ENCODE peak calls at places on chromosomes 12 and 14, in ten cellular contexts. B is nephron progenitor cell, V is foreskin fibroblast, T is heart left ventricle, Z is tibial artery, S is left ventricle myocardium inferior, R is mesothelial cell of epicardium, X is HFF-Myc, W is BJ, O is coronary artery. F is an unnamed sample.

GRCh38 chr12:120439646-120440247 is 1.8 kb downstream of the COX6A1 start:
- DNase-seq in O (no peak), X (peak), V (peak), R (peak), T (no peak), B (peak), Z (no peak), S (peak), W (no peak), F (no peak)

GRCh38 chr12:47088021-47088944 is 8.5 kb upstream of the AMIGO2 start:
- DNase-seq in Z (no peak), O (no peak), V (peak), B (no peak), X (no peak), W (no peak), S (no peak), R (no peak), T (no peak), F (no peak)

GRCh38 chr14:98623806-98624430 is 648.1 kb downstream of the BCL11B start:
- DNase-seq in V (no peak), X (no peak), S (no peak), O (no peak), W (no peak), B (no peak), R (no peak), Z (no peak), T (no peak), F (no peak)

GRCh38 chr14:103207404-103208072 is 84.3 kb downstream of the TNFAIP2 start:
- DNase-seq in X (no peak), W (no peak), R (no peak), Z (no peak), V (peak), B (peak), S (peak), T (peak), O (no peak), F (no peak)

GRCh38 chr12:107593713-107594381 is 91.8 kb upstream of the PWP1 start:
- DNase-seq in Z (no peak), T (no peak), S (no peak), V (no peak), X (no peak), O (no peak), W (no peak), R (no peak), B (no peak), F (no peak)

GRCh38 chr14:71416392-71416791 is 509.1 kb downstream of the PCNX1 start:
- DNase-seq in T (no peak), O (no peak), B (no peak), Z (no peak), W (no peak), S (no peak), V (no peak), R (no peak), X (no peak), F (no peak)

GRCh38 chr12:48078901-48079300 is 27.0 kb downstream of the SENP1 start:
- DNase-seq in W (no peak), B (no peak), V (peak), T (no peak), X (no peak), S (no peak), Z (no peak), O (no peak), R (no peak), F (no peak)

GRCh38 chr12:118704517-118704916 is 276.8 kb upstream of the SRRM4 start:
- DNase-seq in B (no peak), V (no peak), R (no peak), Z (no peak), T (no peak), S (no peak), W (no peak), O (no peak), X (no peak), F (no peak)

GRCh38 chr12:116582610-116583009 is 23.4 kb downstream of the MAP1LC3B2 start:
- DNase-seq in X (no peak), W (no peak), B (no peak), T (peak), S (peak), Z (no peak), R (no peak), O (no peak), V (no peak), F (no peak)

GRCh38 chr12:64837427-64837826 is 13.0 kb downstream of the TBC1D30 start:
- DNase-seq in R (no peak), T (no peak), O (no peak), Z (no peak), V (no peak), W (no peak), S (no peak), B (no peak), X (no peak), F (no peak)

GRCh38 chr12:117975006-117975405 is 6.2 kb upstream of the KSR2 start:
- DNase-seq in T (no peak), R (no peak), Z (no peak), W (no peak), V (no peak), X (no peak), O (no peak), B (no peak), S (no peak), F (no peak)

GRCh38 chr14:101591121-101591520 is 29.8 kb downstream of the DIO3 start:
- DNase-seq in V (no peak), W (no peak), Z (no peak), S (no peak), B (no peak), T (no peak), X (no peak), O (peak), R (no peak), F (no peak)

GRCh38 chr14:58663494-58664111 is 25.8 kb downstream of the DACT1 start:
- DNase-seq in Z (no peak), W (peak), S (no peak), B (no peak), T (no peak), O (no peak), X (peak), R (no peak), V (peak), F (no peak)

GRCh38 chr14:103538291-103539055 is 9.5 kb downstream of the TRMT61A start:
- DNase-seq in X (no peak), R (no peak), B (no peak), Z (peak), S (no peak), V (no peak), W (no peak), T (peak), O (no peak), F (no peak)

GRCh38 chr14:91369628-91370445 is 47.8 kb downstream of the CCDC88C start:
- DNase-seq in R (no peak), Z (no peak), W (no peak), B (no peak), T (no peak), V (peak), O (no peak), S (no peak), X (no peak), F (no peak)

GRCh38 chr12:96121271-96121711 is 72.9 kb upstream of the ELK3 start:
- DNase-seq in T (no peak), O (no peak), R (no peak), B (no peak), X (no peak), V (peak), S (no peak), Z (no peak), W (no peak), F (no peak)

GRCh38 chr14:29518335-29518734 is 409.3 kb downstream of the PRKD1 start:
- DNase-seq in W (no peak), Z (no peak), B (no peak), V (peak), S (no peak), T (no peak), O (no peak), R (no peak), X (no peak), F (no peak)

GRCh38 chr12:55739025-55739378 is 3.9 kb upstream of the GDF11 start:
- DNase-seq in O (no peak), S (no peak), R (no peak), Z (no peak), T (no peak), V (no peak), B (no peak), W (no peak), X (no peak), F (no peak)
- TF ChIP-seq CTCF in O (no peak), S (no peak), R (peak), Z (no peak), T (no peak), V (no peak), B (no peak), W (no peak), X (no peak), F (no peak)

DNA sequence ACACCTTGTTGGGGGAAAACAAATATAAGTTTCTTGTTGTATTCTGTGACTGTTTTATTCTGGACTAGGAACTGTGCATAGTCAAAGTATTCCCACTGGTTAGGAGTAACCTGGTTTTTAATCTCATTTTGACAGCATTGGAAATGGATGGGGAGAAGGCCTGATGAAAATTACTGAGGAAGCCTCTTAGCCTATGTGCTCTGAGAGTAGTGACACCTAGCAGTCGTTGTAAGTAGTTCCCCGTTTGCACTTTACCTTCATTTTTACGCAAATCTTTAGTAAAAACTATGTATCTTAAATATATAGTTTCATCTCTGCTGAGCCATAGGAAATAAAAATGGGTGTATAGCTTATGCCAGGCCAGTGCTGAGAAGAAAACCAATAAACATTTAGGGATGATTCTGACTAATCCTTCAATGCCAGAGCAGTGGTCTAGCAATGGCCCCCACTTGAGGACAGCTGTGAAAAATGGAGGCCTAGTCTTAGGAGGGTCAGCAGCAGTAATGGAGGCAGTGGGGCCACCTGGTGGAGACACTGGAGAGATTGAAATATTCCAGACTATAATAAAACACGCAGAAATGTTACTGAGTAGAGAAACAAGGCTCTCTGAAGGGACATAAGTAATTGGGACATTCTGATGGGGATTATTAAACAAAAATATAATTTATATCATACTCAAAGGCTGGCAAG is 133.2 kb upstream of the NOVA1 start:
- DNase-seq in W (no peak), O (no peak), R (no peak), T (no peak), V (peak), S (no peak), Z (no peak), X (no peak), B (peak), F (no peak)
- TF ChIP-seq CTCF in W (peak), O (no peak), R (peak), T (no peak), V (peak), S (peak), Z (peak), X (peak), B (peak), F (no peak)

DNA sequence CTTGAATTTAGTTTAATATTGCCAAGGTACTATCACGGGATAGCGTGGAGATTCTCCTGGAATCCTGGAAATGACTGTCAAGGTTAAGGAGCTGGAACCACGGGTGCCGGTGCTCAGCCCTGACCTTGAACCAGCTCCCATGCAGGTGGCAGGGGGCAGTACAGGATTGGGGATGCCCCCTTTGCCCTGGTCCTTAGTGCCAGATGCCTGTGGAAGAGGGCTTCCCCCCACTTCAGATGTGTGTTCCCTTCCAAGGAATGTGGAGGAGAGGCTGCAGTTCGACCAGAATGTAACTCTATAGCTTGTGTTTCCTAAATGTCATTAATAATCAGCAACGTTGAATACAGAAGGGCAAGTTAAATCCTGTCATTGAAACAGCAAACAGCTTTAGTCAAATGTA is 258.9 kb downstream of the VRK1 start:
- DNase-seq in R (no peak), W (no peak), Z (no peak), X (no peak), T (no peak), B (peak), V (no peak), S (no peak), O (no peak), F (no peak)
- TF ChIP-seq CTCF in R (no peak), W (no peak), Z (no peak), X (no peak), T (no peak), B (no peak), V (no peak), S (no peak), O (no peak), F (no peak)

GRCh38 chr12:53452159-53453077 is 516 bp downstream of the PCBP2 start:
- DNase-seq in B (peak), Z (peak), T (peak), O (peak), R (peak), V (peak), S (peak), W (peak), X (no peak), F (peak)
- TF ChIP-seq CTCF in B (no peak), Z (peak), T (peak), O (no peak), R (peak), V (no peak), S (peak), W (peak), X (peak), F (no peak)

F was measured in omental fat pad.